ENCODE peak calls at places on chromosomes 2 and 18, in ten cellular contexts. Y, C, M, B, P, Z, O, E, D and U are unnamed samples.

GRCh38 chr2:202944403-202944802 is 32.3 kb downstream of the CARF start:
- DNase-seq in C (no peak), D (no peak), Z (no peak), B (peak), M (no peak), Y (no peak), O (no peak), P (no peak), E (no peak), U (no peak)

GRCh38 chr2:120483355-120483754 is 137.4 kb downstream of the INHBB start:
- DNase-seq in Z (no peak), D (no peak), B (no peak), E (no peak), M (no peak), Y (no peak), P (no peak), O (no peak), C (no peak), U (no peak)

GRCh38 chr2:21650566-21650965 is 526.8 kb downstream of the TDRD15 start:
- DNase-seq in B (no peak), C (no peak), P (no peak), O (no peak), E (no peak), M (no peak), Y (no peak), D (no peak), Z (no peak), U (no peak)

GRCh38 chr2:16321872-16322271 is 343.8 kb downstream of the CYRIA start:
- DNase-seq in P (no peak), M (no peak), E (no peak), O (no peak), Y (peak), B (no peak), Z (no peak), D (no peak), C (no peak), U (peak)

GRCh38 chr2:219645631-219646527 is 18.4 kb downstream of the SLC4A3 start:
- DNase-seq in P (no peak), E (no peak), B (peak), Y (peak), Z (no peak), M (no peak), C (no peak), D (no peak), O (peak), U (peak)

GRCh38 chr2:240134956-240135520 is 1.1 kb downstream of the COPS9 start:
- DNase-seq in D (no peak), M (no peak), B (no peak), Z (no peak), O (no peak), E (no peak), P (no peak), Y (no peak), C (no peak), U (peak)

GRCh38 chr18:3914833-3915598 is 465.0 kb downstream of the TGIF1 start:
- DNase-seq in O (no peak), M (no peak), B (no peak), Y (no peak), C (no peak), E (no peak), D (no peak), P (no peak), Z (no peak), U (no peak)

GRCh38 chr2:171836151-171836910 is 57.7 kb downstream of the SLC25A12 start:
- DNase-seq in M (no peak), E (no peak), C (no peak), Z (no peak), P (no peak), B (no peak), D (no peak), O (no peak), Y (no peak), U (no peak)

GRCh38 chr2:4832642-4833041 is 859.5 kb upstream of the SOX11 start:
- DNase-seq in B (no peak), P (no peak), O (no peak), Z (no peak), D (no peak), C (no peak), E (no peak), Y (no peak), M (no peak), U (no peak)

GRCh38 chr18:8974696-8975095 is 127.8 kb upstream of the NDUFV2 start:
- DNase-seq in Z (no peak), O (no peak), D (no peak), P (no peak), E (no peak), M (no peak), B (no peak), C (no peak), Y (no peak), U (no peak)

GRCh38 chr2:202069189-202070050 is 3.6 kb upstream of the KIAA2012 start:
- DNase-seq in M (peak), E (no peak), P (no peak), C (no peak), Y (no peak), Z (no peak), D (no peak), B (no peak), O (no peak), U (no peak)

GRCh38 chr18:58288922-58289797 is 245.1 kb downstream of the NEDD4L start:
- DNase-seq in B (no peak), P (no peak), M (no peak), O (peak), C (no peak), Y (no peak), Z (no peak), E (no peak), D (no peak), U (peak)

GRCh38 chr18:47561316-47561715 is 309.9 kb upstream of the SKOR2 start:
- DNase-seq in Y (peak), P (no peak), B (no peak), E (no peak), M (no peak), Z (no peak), C (no peak), D (no peak), O (no peak), U (peak)

GRCh38 chr2:191957996-191958860 is 111.3 kb upstream of the CAVIN2 start:
- DNase-seq in M (no peak), Y (no peak), D (no peak), E (no peak), B (no peak), C (no peak), O (no peak), P (no peak), Z (no peak), U (no peak)

GRCh38 chr2:217325810-217326209 is 465.9 kb upstream of the TNP1 start:
- DNase-seq in P (no peak), Z (no peak), E (no peak), M (no peak), B (no peak), D (no peak), C (no peak), O (no peak), Y (no peak), U (no peak)

GRCh38 chr2:108945969-108946368 is 43.1 kb downstream of the EDAR start:
- DNase-seq in O (no peak), Y (no peak), E (no peak), D (no peak), Z (no peak), M (no peak), B (no peak), C (no peak), P (no peak), U (no peak)

GRCh38 chr18:11175266-11175947 is 26.0 kb upstream of the PIEZO2 start:
- DNase-seq in O (no peak), C (no peak), P (no peak), M (no peak), Z (no peak), D (no peak), B (peak), E (no peak), Y (no peak), U (no peak)

GRCh38 chr2:169366066-169366465 is 3.7 kb upstream of the LRP2 start:
- DNase-seq in Z (no peak), E (no peak), Y (no peak), D (no peak), C (no peak), B (no peak), O (no peak), M (no peak), P (no peak), U (no peak)

GRCh38 chr18:2826581-2826980 is 20.2 kb upstream of the EMILIN2 start:
- DNase-seq in P (no peak), E (peak), B (no peak), D (no peak), Z (no peak), C (no peak), M (no peak), Y (peak), O (no peak), U (no peak)

GRCh38 chr18:36756262-36756661 is 72.5 kb downstream of the TPGS2 start:
- DNase-seq in D (no peak), O (no peak), C (no peak), Z (no peak), Y (no peak), B (no peak), M (no peak), E (no peak), P (no peak), U (no peak)

GRCh38 chr2:200810967-200811335 is 759 bp upstream of the BZW1 start:
- DNase-seq in D (no peak), M (no peak), Y (no peak), B (no peak), O (no peak), Z (peak), P (no peak), E (no peak), C (no peak), U (no peak)

GRCh38 chr2:113966832-113967231 is 76.9 kb downstream of the ACTR3 start:
- DNase-seq in Z (no peak), M (no peak), P (no peak), D (no peak), C (no peak), Y (no peak), O (no peak), B (no peak), E (no peak), U (no peak)

GRCh38 chr2:219253753-219254589 is at the start of gene TUBA4A:
- DNase-seq in C (peak), Y (peak), E (peak), O (peak), D (peak), P (peak), M (peak), Z (peak), B (no peak), U (peak)

GRCh38 chr2:151289972-151290335 is 486 bp upstream of the NMI start:
- DNase-seq in Z (peak), E (peak), O (peak), M (peak), C (no peak), B (no peak), D (peak), P (no peak), Y (peak), U (no peak)

DNA sequence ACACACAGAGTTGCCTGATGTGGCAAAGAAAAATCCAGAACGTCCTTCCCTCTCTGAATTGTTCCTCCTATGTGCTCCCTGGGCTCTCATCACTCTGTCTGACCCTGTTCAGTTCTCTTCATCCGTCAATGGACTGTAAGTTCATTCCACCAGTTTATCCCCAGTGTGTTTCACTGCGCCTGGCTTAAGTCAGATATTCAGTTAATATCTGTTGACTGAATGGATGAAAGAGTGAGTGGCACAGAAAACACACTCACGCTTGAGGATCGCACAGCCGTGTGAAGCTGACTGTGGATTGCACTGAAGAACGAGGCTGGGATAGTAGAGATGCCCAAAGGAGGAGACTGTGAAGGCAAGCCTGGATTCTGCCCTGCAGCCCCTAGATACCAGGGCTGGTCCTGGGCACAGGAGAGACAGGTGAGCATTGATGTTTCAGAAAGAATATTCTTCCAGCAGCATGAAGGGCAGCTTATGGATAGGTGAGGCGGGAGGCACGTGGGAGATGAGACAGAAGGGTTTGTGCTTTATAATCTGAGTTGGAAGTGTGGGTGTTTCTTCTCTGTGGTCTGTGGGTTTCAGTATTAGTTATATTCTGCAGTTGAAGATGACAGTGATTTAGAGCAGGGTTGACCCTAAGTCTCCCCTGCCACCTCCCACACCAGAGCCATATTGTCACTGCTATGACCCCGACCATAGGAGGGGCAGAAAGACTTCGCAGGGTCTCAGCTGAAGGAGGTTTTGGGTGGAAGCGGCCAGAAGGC is 129.9 kb downstream of the SOCS6 start:
- DNase-seq in D (no peak), C (no peak), Y (no peak), E (no peak), Z (no peak), P (no peak), M (no peak), B (no peak), O (no peak), U (no peak)
- H3K27ac ChIP-seq in D (no peak), C (no peak), Y (no peak), E (no peak), Z (peak), P (no peak), M (no peak), B (no peak), O (peak), U (no peak)

GRCh38 chr2:46521215-46521683 is 41.9 kb downstream of the TMEM247 start:
- DNase-seq in B (no peak), Y (no peak), O (no peak), Z (no peak), C (no peak), D (no peak), M (no peak), P (no peak), E (peak), U (no peak)
- H3K27ac ChIP-seq in B (no peak), Y (no peak), O (no peak), Z (no peak), C (no peak), D (no peak), M (no peak), P (no peak), E (no peak), U (no peak)

GRCh38 chr2:206277503-206277902 is 3.0 kb downstream of the ZDBF2 start:
- DNase-seq in M (no peak), Y (no peak), C (no peak), Z (no peak), P (no peak), E (no peak), D (no peak), B (no peak), O (no peak), U (no peak)
- H3K27ac ChIP-seq in M (no peak), Y (no peak), C (no peak), Z (no peak), P (no peak), E (no peak), D (no peak), B (no peak), O (no peak), U (no peak)

DNA sequence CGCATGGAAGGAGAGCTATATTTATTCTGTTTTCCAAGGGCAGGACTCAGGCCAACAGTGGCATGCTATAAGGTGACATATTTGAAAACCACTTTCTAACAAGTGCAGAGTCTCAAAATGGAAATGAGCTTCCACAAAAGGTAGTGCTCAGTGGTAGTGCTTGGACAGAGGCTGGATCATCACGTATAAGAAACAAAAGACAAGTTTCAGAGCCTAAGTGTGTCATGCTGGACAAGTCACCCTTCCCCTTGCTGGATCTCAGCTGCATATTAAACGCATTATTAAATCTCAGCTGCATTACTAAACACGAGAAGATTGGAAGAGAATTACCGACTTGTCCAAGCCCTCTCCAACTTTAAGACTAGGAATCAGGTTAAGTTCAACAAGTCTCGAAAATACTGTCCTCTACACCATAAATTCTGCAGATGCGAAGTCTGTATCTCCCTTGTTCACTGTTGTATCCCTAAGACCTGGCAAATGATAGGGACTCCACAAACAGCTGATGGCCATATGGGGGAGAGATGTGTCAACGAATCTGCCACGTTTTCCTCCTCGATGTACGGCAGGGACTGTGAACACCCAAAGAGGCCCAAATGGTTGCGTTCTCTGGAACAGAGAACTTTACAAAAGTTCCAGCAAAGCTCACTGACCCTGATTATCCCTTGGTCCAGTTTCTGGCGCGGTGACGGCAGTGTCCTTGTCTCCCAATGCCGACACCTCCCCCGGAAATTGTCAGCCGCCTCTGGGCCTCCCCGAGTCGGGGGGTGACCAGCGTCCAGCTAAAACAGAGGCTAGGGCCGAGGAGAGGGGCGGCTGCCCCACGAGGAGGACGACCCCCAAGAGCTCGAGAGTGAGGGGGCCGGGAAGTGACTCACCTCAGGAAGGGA is 611 bp downstream of the NOL10 start:
- DNase-seq in E (no peak), B (no peak), O (no peak), Z (peak), D (no peak), P (no peak), C (no peak), Y (peak), M (no peak), U (no peak)
- H3K27ac ChIP-seq in E (peak), B (peak), O (peak), Z (peak), D (peak), P (peak), C (peak), Y (no peak), M (peak), U (no peak)

DNA sequence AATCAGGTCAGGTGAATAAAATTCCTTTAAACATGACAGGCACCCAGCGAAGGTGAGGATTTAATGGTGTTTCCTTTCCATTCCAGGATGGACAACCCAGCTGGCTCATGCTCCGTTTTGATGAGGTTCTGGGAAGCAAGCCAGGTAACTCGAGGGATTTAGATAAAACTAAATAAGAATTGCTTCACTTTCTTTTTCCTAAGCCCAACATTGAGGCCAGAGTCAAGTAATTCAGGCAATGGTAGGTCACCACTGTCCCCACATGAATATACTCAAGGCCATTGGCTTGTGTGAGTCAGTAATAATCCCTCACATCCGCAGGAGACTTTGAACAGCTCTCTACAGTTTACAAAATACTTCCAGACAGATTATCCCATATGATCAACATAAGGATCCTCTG is 16.2 kb upstream of the LRATD1 start:
- DNase-seq in Y (no peak), M (no peak), E (no peak), O (no peak), B (no peak), Z (no peak), D (no peak), P (no peak), C (no peak), U (no peak)
- H3K27ac ChIP-seq in Y (no peak), M (no peak), E (no peak), O (no peak), B (no peak), Z (no peak), D (no peak), P (no peak), C (no peak), U (no peak)

GRCh38 chr2:100655446-100655845 is 92.7 kb downstream of the PDCL3 start:
- DNase-seq in D (no peak), B (no peak), P (no peak), Y (no peak), Z (no peak), E (no peak), M (no peak), O (no peak), C (no peak), U (no peak)
- H3K27ac ChIP-seq in D (no peak), B (no peak), P (no peak), Y (no peak), Z (no peak), E (no peak), M (no peak), O (no peak), C (no peak), U (no peak)

DNA sequence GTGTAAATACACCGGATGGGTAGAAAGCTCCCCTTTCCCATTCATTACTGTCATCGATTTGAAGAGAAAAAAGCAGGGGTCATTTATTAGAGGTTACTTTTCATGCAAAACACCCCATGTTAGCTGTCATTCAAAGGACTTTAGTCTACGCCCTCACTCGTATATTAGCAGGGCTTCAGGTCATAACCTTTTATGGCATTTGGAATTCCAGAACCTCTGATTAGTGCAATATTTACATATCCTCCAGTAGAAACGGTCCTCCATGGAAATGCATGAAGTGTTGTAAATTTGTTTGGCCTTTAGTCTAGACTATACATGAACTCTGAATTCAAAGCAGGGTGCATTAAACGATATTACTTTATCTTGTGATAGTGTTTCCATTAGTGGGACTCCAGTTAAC is 180.5 kb downstream of the ZNF516 start:
- DNase-seq in O (no peak), B (no peak), E (no peak), P (no peak), Z (no peak), Y (no peak), M (no peak), D (no peak), C (no peak), U (no peak)
- H3K27ac ChIP-seq in O (no peak), B (no peak), E (no peak), P (no peak), Z (no peak), Y (no peak), M (no peak), D (no peak), C (no peak), U (no peak)

GRCh38 chr2:15142069-15142689 is 419.0 kb downstream of the NBAS start:
- DNase-seq in Y (no peak), Z (no peak), D (peak), P (no peak), B (no peak), E (no peak), C (peak), M (peak), O (peak), U (no peak)
- H3K27ac ChIP-seq in Y (no peak), Z (no peak), D (peak), P (no peak), B (no peak), E (no peak), C (peak), M (peak), O (no peak), U (no peak)